ENCODE peak calls at places on chromosomes 12 and 14, in seven cellular contexts. W, V, N, T, X, U and S are unnamed samples.

GRCh38 chr12:106245767-106246166 is 2.1 kb downstream of the CKAP4 start:
- DNase-seq in W (no peak), V (peak), N (no peak), T (no peak), X (peak), U (peak), S (peak)

GRCh38 chr12:7221486-7221885 is 32.0 kb downstream of the PEX5 start:
- DNase-seq in W (no peak), V (no peak), N (no peak), T (no peak), X (no peak), U (no peak), S (no peak)

GRCh38 chr12:21891763-21892217 is 49.4 kb downstream of the ABCC9 start:
- DNase-seq in W (no peak), V (no peak), N (no peak), T (no peak), X (peak), U (no peak), S (no peak)

GRCh38 chr12:99558113-99558512 is 89.4 kb upstream of the GARIN6 start:
- DNase-seq in W (no peak), V (no peak), N (no peak), T (no peak), X (no peak), U (no peak), S (no peak)

GRCh38 chr14:95475540-95476240 is 40.8 kb downstream of the SYNE3 start:
- DNase-seq in W (no peak), V (no peak), N (no peak), T (no peak), X (no peak), U (no peak), S (no peak)

GRCh38 chr12:130225347-130225746 is 63.1 kb downstream of the FZD10 start:
- DNase-seq in W (no peak), V (no peak), N (no peak), T (no peak), X (no peak), U (no peak), S (no peak)

GRCh38 chr12:27207626-27208413 is 36.3 kb upstream of the STK38L start:
- DNase-seq in W (no peak), V (no peak), N (no peak), T (no peak), X (no peak), U (no peak), S (no peak)

GRCh38 chr12:122852336-122853275 is 17.3 kb downstream of the HIP1R start:
- DNase-seq in W (no peak), V (no peak), N (no peak), T (no peak), X (no peak), U (peak), S (no peak)

GRCh38 chr14:106459971-106460730 is 933.8 kb downstream of the TMEM121 start:
- DNase-seq in W (no peak), V (no peak), N (no peak), T (peak), X (no peak), U (peak), S (no peak)

GRCh38 chr14:27372771-27373170 is 774.9 kb upstream of the NOVA1 start:
- DNase-seq in W (no peak), V (no peak), N (no peak), T (no peak), X (no peak), U (no peak), S (no peak)

GRCh38 chr14:42469637-42470426 is 863.2 kb downstream of the LRFN5 start:
- DNase-seq in W (no peak), V (peak), N (no peak), T (no peak), X (no peak), U (no peak), S (no peak)

GRCh38 chr14:68468437-68469207 is 324.2 kb downstream of the ZFP36L1 start:
- DNase-seq in W (no peak), V (no peak), N (no peak), T (no peak), X (no peak), U (no peak), S (no peak)

GRCh38 chr12:112808176-112808575 is 16.6 kb downstream of the RPH3A start:
- DNase-seq in W (no peak), V (no peak), N (no peak), T (no peak), X (no peak), U (no peak), S (no peak)

GRCh38 chr12:59142175-59142574 is 221.9 kb upstream of the LRIG3 start:
- DNase-seq in W (no peak), V (no peak), N (no peak), T (no peak), X (no peak), U (no peak), S (no peak)

GRCh38 chr12:54684636-54685630 is 36.8 kb upstream of the DCD start:
- DNase-seq in W (no peak), V (no peak), N (no peak), T (no peak), X (no peak), U (no peak), S (no peak)

GRCh38 chr12:52815676-52816075 is 1.8 kb upstream of the KRT4 start:
- DNase-seq in W (no peak), V (no peak), N (no peak), T (no peak), X (no peak), U (no peak), S (peak)

GRCh38 chr14:63727231-63727735 is 582 bp downstream of the SGPP1 start:
- DNase-seq in W (no peak), V (peak), N (peak), T (no peak), X (peak), U (peak), S (peak)

GRCh38 chr12:112170376-112170775 is 45.0 kb downstream of the TRAFD1 start:
- DNase-seq in W (no peak), V (peak), N (peak), T (no peak), X (no peak), U (peak), S (no peak)